ENCODE peak calls at places on chromosome X, in five cellular contexts. E is AG09309; O is OCI-LY7; G is BE2C; T is stimulated activated naive B cell treated with anti-CD40 and anti-IgM and Interleukin-4, amounts not matched to agents 10 μg/mL and 1 μg/mL and 100 μg/mL, for 72 hours. D is an unnamed sample.

GRCh38 chrX:74107666-74108065 is 196.3 kb upstream of the ZCCHC13 start:
- DNase-seq in E (no peak), O (no peak), G (no peak), T (no peak), D (no peak)

GRCh38 chrX:27815209-27815608 is 7.4 kb downstream of the MAGEB10 start:
- DNase-seq in E (no peak), O (no peak), G (no peak), T (no peak), D (no peak)

GRCh38 chrX:68940601-68941000 is 111.8 kb downstream of the EFNB1 start:
- DNase-seq in E (no peak), O (no peak), G (no peak), T (no peak), D (no peak)

GRCh38 chrX:139112432-139112831 is 400.9 kb upstream of the FGF13 start:
- DNase-seq in E (no peak), O (no peak), G (no peak), T (no peak), D (no peak)

GRCh38 chrX:19846995-19847790 is 40.2 kb downstream of the SH3KBP1 start:
- DNase-seq in E (peak), O (no peak), G (no peak), T (no peak), D (peak)

GRCh38 chrX:54178100-54178940 is 4.7 kb downstream of the FAM120C start:
- DNase-seq in E (peak), O (no peak), G (no peak), T (no peak), D (peak)

GRCh38 chrX:5100004-5100403 is 1128.7 kb downstream of the NLGN4X start:
- DNase-seq in E (no peak), O (no peak), G (no peak), T (no peak), D (no peak)

GRCh38 chrX:97057349-97057909 is 173.7 kb downstream of the RPA4 start:
- DNase-seq in E (no peak), O (no peak), G (no peak), T (no peak), D (no peak)

GRCh38 chrX:50157545-50158125 is 43.2 kb downstream of the AKAP4 start:
- DNase-seq in E (no peak), O (no peak), G (no peak), T (no peak), D (no peak)

GRCh38 chrX:93985621-93986020 is 311.6 kb downstream of the FAM133A start:
- DNase-seq in E (no peak), O (no peak), G (no peak), T (no peak), D (no peak)

GRCh38 chrX:56029691-56030090 is 202.5 kb upstream of the KLF8 start:
- DNase-seq in E (no peak), O (no peak), G (no peak), T (no peak), D (no peak)

GRCh38 chrX:48945517-48946348 is 11.7 kb downstream of the OTUD5 start:
- DNase-seq in E (no peak), O (peak), G (peak), T (no peak), D (peak)

GRCh38 chrX:10011261-10011931 is 44.2 kb downstream of the CLDN34 start:
- DNase-seq in E (no peak), O (no peak), G (no peak), T (peak), D (peak)

GRCh38 chrX:39985551-39985950 is 112.2 kb downstream of the BCOR start:
- DNase-seq in E (no peak), O (no peak), G (no peak), T (no peak), D (no peak)

GRCh38 chrX:28787206-28787605 is 200.0 kb downstream of the IL1RAPL1 start:
- DNase-seq in E (no peak), O (no peak), G (no peak), T (no peak), D (peak)

GRCh38 chrX:70264784-70265183 is 3.4 kb upstream of the ARR3 start:
- DNase-seq in E (no peak), O (no peak), G (no peak), T (no peak), D (peak)

GRCh38 chrX:150352581-150352980 is 10.5 kb upstream of the MAMLD1 start:
- DNase-seq in E (no peak), O (no peak), G (no peak), T (no peak), D (no peak)

GRCh38 chrX:36431819-36432218 is 512.3 kb downstream of the CFAP47 start:
- DNase-seq in E (no peak), O (no peak), G (no peak), T (no peak), D (no peak)

GRCh38 chrX:68735266-68735665 is 87.8 kb downstream of the STARD8 start:
- DNase-seq in E (no peak), O (no peak), G (no peak), T (no peak), D (no peak)

GRCh38 chrX:70033348-70033747 is 16.4 kb downstream of the AWAT2 start:
- DNase-seq in E (no peak), O (peak), G (peak), T (no peak), D (peak)

GRCh38 chrX:37662181-37662580 is 23.4 kb upstream of the XK start:
- DNase-seq in E (no peak), O (no peak), G (no peak), T (no peak), D (no peak)

GRCh38 chrX:129957241-129958099 is 25.0 kb upstream of the BCORL1 start:
- DNase-seq in E (no peak), O (peak), G (peak), T (peak), D (peak)

GRCh38 chrX:12901486-12901885 is 4.9 kb upstream of the TLR8 start:
- DNase-seq in E (no peak), O (peak), G (peak), T (peak), D (peak)

GRCh38 chrX:110172215-110172614 is 145.7 kb downstream of the AMMECR1 start:
- DNase-seq in E (no peak), O (peak), G (no peak), T (peak), D (no peak)

GRCh38 chrX:19698125-19698524 is 182.8 kb upstream of the MAP3K15 start:
- DNase-seq in E (peak), O (no peak), G (no peak), T (no peak), D (no peak)

GRCh38 chrX:47380268-47380667 is 9.9 kb downstream of the ZNF157 start:
- DNase-seq in E (peak), O (no peak), G (no peak), T (peak), D (no peak)

GRCh38 chrX:101442095-101442494 is 34.1 kb downstream of the HNRNPH2 start:
- DNase-seq in E (no peak), O (no peak), G (no peak), T (no peak), D (no peak)

GRCh38 chrX:1531106-1531890 is 5.7 kb downstream of the P2RY8 start:
- DNase-seq in E (no peak), O (no peak), G (no peak), T (no peak), D (no peak)

GRCh38 chrX:88439935-88440334 is 307.1 kb upstream of the CPXCR1 start:
- DNase-seq in E (no peak), O (no peak), G (no peak), T (no peak), D (no peak)

D was measured in COLO829.